ENCODE peak calls at places on chromosomes 3 and 15, in seven cellular contexts. I is GM12892; Y is B cell; P is activated naive CD4-positive, alpha-beta T cell; V is stomach; O is EH; G is GM13977. T is an unnamed sample.

GRCh38 chr3:130077636-130078035 is 4.0 kb upstream of the ALG1L2 start:
- DNase-seq in I (no peak), Y (no peak), P (no peak), V (no peak), O (no peak), G (no peak), T (no peak)

GRCh38 chr3:14689247-14689980 is 14.5 kb downstream of the C3orf20 start:
- DNase-seq in I (no peak), Y (no peak), P (no peak), V (no peak), O (no peak), G (peak; percentile 42), T (no peak)

GRCh38 chr3:129596194-129597086 is 10.0 kb downstream of the PLXND1 start:
- DNase-seq in I (no peak), Y (no peak), P (no peak), V (no peak), O (peak; percentile 99), G (no peak), T (no peak)

GRCh38 chr3:32646761-32647160 is 38.2 kb upstream of the CNOT10 start:
- DNase-seq in I (no peak), Y (no peak), P (no peak), V (no peak), O (peak; percentile 63), G (no peak), T (no peak)

GRCh38 chr15:79431636-79432344 is at the start of gene MINAR1:
- DNase-seq in I (no peak), Y (no peak), P (no peak), V (no peak), O (peak; percentile 72), G (peak; percentile 48), T (peak; percentile 49)

GRCh38 chr3:105277656-105278055 is 89.1 kb upstream of the ALCAM start:
- DNase-seq in I (no peak), Y (no peak), P (no peak), V (no peak), O (peak; percentile 68), G (no peak), T (no peak)

GRCh38 chr3:159219231-159219630 is 417.4 kb downstream of the MFSD1 start:
- DNase-seq in I (no peak), Y (no peak), P (no peak), V (no peak), O (no peak), G (no peak), T (no peak)

GRCh38 chr3:48765376-48765775 is 48.4 kb upstream of the IP6K2 start:
- DNase-seq in I (no peak), Y (no peak), P (no peak), V (peak; percentile 27), O (peak; percentile 8), G (no peak), T (peak; percentile 3)

GRCh38 chr3:184354121-184354728 is 7.2 kb downstream of the CLCN2 start:
- DNase-seq in I (peak; percentile 69), Y (peak; percentile 71), P (peak; percentile 66), V (peak; percentile 58), O (peak; percentile 43), G (peak; percentile 83), T (no peak)

GRCh38 chr15:96331942-96332853 is 1.7 kb downstream of the NR2F2 start:
- DNase-seq in I (no peak), Y (no peak), P (no peak), V (no peak), O (peak; percentile 58), G (peak; percentile 27), T (peak; percentile 65)

GRCh38 chr3:15520185-15520584 is 1.3 kb downstream of the COLQ start:
- DNase-seq in I (no peak), Y (no peak), P (no peak), V (no peak), O (no peak), G (no peak), T (no peak)

GRCh38 chr3:17179381-17180205 is 294.8 kb downstream of the PLCL2 start:
- DNase-seq in I (no peak), Y (no peak), P (no peak), V (no peak), O (peak; percentile 40), G (peak; percentile 57), T (peak; percentile 95)

GRCh38 chr15:67935244-67935643 is 95.4 kb upstream of the RNU6-1 start:
- DNase-seq in I (no peak), Y (no peak), P (no peak), V (no peak), O (no peak), G (no peak), T (no peak)

GRCh38 chr3:41137686-41138111 is 61.6 kb upstream of the CTNNB1 start:
- DNase-seq in I (no peak), Y (no peak), P (no peak), V (no peak), O (no peak), G (no peak), T (no peak)

GRCh38 chr15:91908401-91908800 is 54.9 kb downstream of the SLCO3A1 start:
- DNase-seq in I (no peak), Y (no peak), P (no peak), V (no peak), O (peak; percentile 50), G (no peak), T (no peak)

GRCh38 chr3:11548721-11549131 is 95.0 kb downstream of the VGLL4 start:
- DNase-seq in I (no peak), Y (peak; percentile 37), P (no peak), V (peak; percentile 36), O (peak; percentile 83), G (no peak), T (peak; percentile 10)

GRCh38 chr3:98680723-98681122 is 82.4 kb upstream of the ST3GAL6 start:
- DNase-seq in I (no peak), Y (no peak), P (no peak), V (no peak), O (peak; percentile 34), G (no peak), T (no peak)

GRCh38 chr3:119413603-119414280 is 49.7 kb downstream of the TMEM39A start:
- DNase-seq in I (no peak), Y (no peak), P (no peak), V (no peak), O (no peak), G (no peak), T (no peak)

GRCh38 chr15:98856540-98856907 is 151.1 kb downstream of the PGPEP1L start:
- DNase-seq in I (no peak), Y (no peak), P (no peak), V (no peak), O (peak; percentile 96), G (no peak), T (no peak)

GRCh38 chr3:160162440-160162839 is 62.8 kb upstream of the C3orf80 start:
- DNase-seq in I (no peak), Y (no peak), P (no peak), V (no peak), O (no peak), G (no peak), T (peak; percentile 83)

GRCh38 chr3:74789111-74789510 is 174.7 kb upstream of the CNTN3 start:
- DNase-seq in I (no peak), Y (no peak), P (no peak), V (no peak), O (no peak), G (no peak), T (no peak)

GRCh38 chr3:146350852-146351251 is 99.9 kb upstream of the PLSCR4 start:
- DNase-seq in I (no peak), Y (no peak), P (no peak), V (no peak), O (no peak), G (no peak), T (no peak)

GRCh38 chr3:32423956-32424558 is 32.4 kb downstream of the CMTM7 start:
- DNase-seq in I (no peak), Y (no peak), P (no peak), V (no peak), O (no peak), G (no peak), T (peak; percentile 72)

GRCh38 chr15:39692464-39693327 is 89.9 kb downstream of the FSIP1 start:
- DNase-seq in I (no peak), Y (no peak), P (no peak), V (no peak), O (no peak), G (no peak), T (peak; percentile 94)

GRCh38 chr3:32095431-32095830 is 11.0 kb upstream of the GPD1L start:
- DNase-seq in I (no peak), Y (no peak), P (no peak), V (no peak), O (no peak), G (no peak), T (no peak)

GRCh38 chr3:153166206-153166605 is 4.2 kb downstream of the RAP2B start:
- DNase-seq in I (no peak), Y (no peak), P (no peak), V (no peak), O (peak; percentile 30), G (no peak), T (no peak)

GRCh38 chr15:72197460-72198409 is at the start of gene GRAMD2A:
- DNase-seq in I (peak; percentile 74), Y (no peak), P (no peak), V (peak; percentile 43), O (peak; percentile 53), G (peak; percentile 85), T (peak; percentile 72)

GRCh38 chr15:48244923-48245322 is 38.8 kb downstream of the SLC12A1 start:
- DNase-seq in I (no peak), Y (no peak), P (no peak), V (no peak), O (peak; percentile 3), G (no peak), T (no peak)

GRCh38 chr15:98609144-98609852 is 39.0 kb upstream of the IGF1R start:
- DNase-seq in I (no peak), Y (no peak), P (no peak), V (no peak), O (peak; percentile 77), G (no peak), T (no peak)